ENCODE peak calls at places on chromosomes 12 and 14, in four cellular contexts. One of them, this sample, is unnamed.

GRCh38 chr12:68406134-68406576 is 74.0 kb upstream of the MDM1 start:
- DNase-seq in stimulated activated CD4-positive, alpha-beta T cell treated with anti-CD3 and anti-CD28 coated beads, Interleukin-15, amount 100 ng/mL, for 24 hours: no peak
- DNase-seq in iris pigment epithelial cell: peak; percentile 91
- DNase-seq in RPMI7951: peak; percentile 65
- DNase-seq in this sample: no peak

GRCh38 chr14:57692671-57693070 is 173.2 kb downstream of the SLC35F4 start:
- DNase-seq in stimulated activated CD4-positive, alpha-beta T cell treated with anti-CD3 and anti-CD28 coated beads, Interleukin-15, amount 100 ng/mL, for 24 hours: no peak
- DNase-seq in RPMI7951: peak; percentile 46
- DNase-seq in iris pigment epithelial cell: peak; percentile 68
- DNase-seq in this sample: no peak

GRCh38 chr12:53551889-53552291 is 44.6 kb upstream of the NPFF start:
- DNase-seq in RPMI7951: no peak
- DNase-seq in iris pigment epithelial cell: peak; percentile 14
- DNase-seq in stimulated activated CD4-positive, alpha-beta T cell treated with anti-CD3 and anti-CD28 coated beads, Interleukin-15, amount 100 ng/mL, for 24 hours: no peak
- DNase-seq in this sample: no peak

GRCh38 chr12:1474059-1474537 is 120.3 kb downstream of the FBXL14 start:
- DNase-seq in iris pigment epithelial cell: peak; percentile 99
- DNase-seq in RPMI7951: peak; percentile 99
- DNase-seq in stimulated activated CD4-positive, alpha-beta T cell treated with anti-CD3 and anti-CD28 coated beads, Interleukin-15, amount 100 ng/mL, for 24 hours: peak; percentile 36
- DNase-seq in this sample: no peak

GRCh38 chr12:1811281-1811947 is 9.0 kb upstream of the LRTM2 start:
- DNase-seq in RPMI7951: peak; percentile 26
- DNase-seq in iris pigment epithelial cell: peak; percentile 83
- DNase-seq in stimulated activated CD4-positive, alpha-beta T cell treated with anti-CD3 and anti-CD28 coated beads, Interleukin-15, amount 100 ng/mL, for 24 hours: peak; percentile 72
- DNase-seq in this sample: no peak

GRCh38 chr14:75783602-75784313 is 122.7 kb downstream of the TTLL5 start:
- DNase-seq in RPMI7951: no peak
- DNase-seq in iris pigment epithelial cell: no peak
- DNase-seq in stimulated activated CD4-positive, alpha-beta T cell treated with anti-CD3 and anti-CD28 coated beads, Interleukin-15, amount 100 ng/mL, for 24 hours: no peak
- DNase-seq in this sample: no peak

GRCh38 chr14:34374998-34375740 is 86.9 kb downstream of the SPTSSA start:
- DNase-seq in iris pigment epithelial cell: no peak
- DNase-seq in stimulated activated CD4-positive, alpha-beta T cell treated with anti-CD3 and anti-CD28 coated beads, Interleukin-15, amount 100 ng/mL, for 24 hours: no peak
- DNase-seq in RPMI7951: no peak
- DNase-seq in this sample: no peak

GRCh38 chr14:70879448-70879847 is 27.8 kb upstream of the PCNX1 start:
- DNase-seq in iris pigment epithelial cell: peak; percentile 51
- DNase-seq in RPMI7951: no peak
- DNase-seq in stimulated activated CD4-positive, alpha-beta T cell treated with anti-CD3 and anti-CD28 coated beads, Interleukin-15, amount 100 ng/mL, for 24 hours: no peak
- DNase-seq in this sample: no peak

GRCh38 chr14:105484069-105484996 is 2.4 kb upstream of the CRIP1 start:
- DNase-seq in RPMI7951: peak; percentile 18
- DNase-seq in stimulated activated CD4-positive, alpha-beta T cell treated with anti-CD3 and anti-CD28 coated beads, Interleukin-15, amount 100 ng/mL, for 24 hours: no peak
- DNase-seq in iris pigment epithelial cell: no peak
- DNase-seq in this sample: no peak

GRCh38 chr14:73753887-73754880 is 40.0 kb upstream of the PNMA1 start:
- DNase-seq in stimulated activated CD4-positive, alpha-beta T cell treated with anti-CD3 and anti-CD28 coated beads, Interleukin-15, amount 100 ng/mL, for 24 hours: peak; percentile 74
- DNase-seq in iris pigment epithelial cell: no peak
- DNase-seq in RPMI7951: peak; percentile 84
- DNase-seq in this sample: no peak

GRCh38 chr12:78566461-78566860 is 298.1 kb upstream of the SYT1 start:
- DNase-seq in RPMI7951: no peak
- DNase-seq in stimulated activated CD4-positive, alpha-beta T cell treated with anti-CD3 and anti-CD28 coated beads, Interleukin-15, amount 100 ng/mL, for 24 hours: no peak
- DNase-seq in iris pigment epithelial cell: peak; percentile 5
- DNase-seq in this sample: no peak

GRCh38 chr14:54650331-54651017 is 83.5 kb downstream of the SAMD4A start:
- DNase-seq in stimulated activated CD4-positive, alpha-beta T cell treated with anti-CD3 and anti-CD28 coated beads, Interleukin-15, amount 100 ng/mL, for 24 hours: no peak
- DNase-seq in RPMI7951: peak; percentile 81
- DNase-seq in iris pigment epithelial cell: peak; percentile 71
- DNase-seq in this sample: no peak

GRCh38 chr14:54836231-54836630 is 66.4 kb downstream of the GCH1 start:
- DNase-seq in iris pigment epithelial cell: no peak
- DNase-seq in stimulated activated CD4-positive, alpha-beta T cell treated with anti-CD3 and anti-CD28 coated beads, Interleukin-15, amount 100 ng/mL, for 24 hours: no peak
- DNase-seq in RPMI7951: no peak
- DNase-seq in this sample: no peak

GRCh38 chr12:78970041-78970440 is 105.5 kb downstream of the SYT1 start:
- DNase-seq in iris pigment epithelial cell: peak; percentile 36
- DNase-seq in RPMI7951: no peak
- DNase-seq in stimulated activated CD4-positive, alpha-beta T cell treated with anti-CD3 and anti-CD28 coated beads, Interleukin-15, amount 100 ng/mL, for 24 hours: no peak
- DNase-seq in this sample: no peak

GRCh38 chr12:49776413-49776812 is 35.1 kb downstream of the TMBIM6 start:
- DNase-seq in stimulated activated CD4-positive, alpha-beta T cell treated with anti-CD3 and anti-CD28 coated beads, Interleukin-15, amount 100 ng/mL, for 24 hours: peak; percentile 74
- DNase-seq in iris pigment epithelial cell: peak; percentile 78
- DNase-seq in RPMI7951: peak; percentile 65
- DNase-seq in this sample: peak; percentile 50

GRCh38 chr14:100096656-100097055 is 31.4 kb downstream of the EVL start:
- DNase-seq in stimulated activated CD4-positive, alpha-beta T cell treated with anti-CD3 and anti-CD28 coated beads, Interleukin-15, amount 100 ng/mL, for 24 hours: no peak
- DNase-seq in RPMI7951: no peak
- DNase-seq in iris pigment epithelial cell: peak; percentile 81
- DNase-seq in this sample: no peak

GRCh38 chr12:131142891-131143637 is 189.4 kb downstream of the ADGRD1 start:
- DNase-seq in stimulated activated CD4-positive, alpha-beta T cell treated with anti-CD3 and anti-CD28 coated beads, Interleukin-15, amount 100 ng/mL, for 24 hours: no peak
- DNase-seq in iris pigment epithelial cell: no peak
- DNase-seq in RPMI7951: peak; percentile 19
- DNase-seq in this sample: no peak

GRCh38 chr14:65446159-65446558 is 33.6 kb downstream of the FUT8 start:
- DNase-seq in iris pigment epithelial cell: peak; percentile 47
- DNase-seq in RPMI7951: peak; percentile 17
- DNase-seq in stimulated activated CD4-positive, alpha-beta T cell treated with anti-CD3 and anti-CD28 coated beads, Interleukin-15, amount 100 ng/mL, for 24 hours: no peak
- DNase-seq in this sample: no peak

GRCh38 chr12:93447555-93448265 is 6.0 kb upstream of the UBE2N start:
- DNase-seq in RPMI7951: no peak
- DNase-seq in stimulated activated CD4-positive, alpha-beta T cell treated with anti-CD3 and anti-CD28 coated beads, Interleukin-15, amount 100 ng/mL, for 24 hours: peak; percentile 24
- DNase-seq in iris pigment epithelial cell: no peak
- DNase-seq in this sample: no peak